ENCODE peak calls at places on chromosome 16, in five cellular contexts. N is lower lobe of right lung, B is neural progenitor cell, M is GM12865, P is hepatocyte. Q is an unnamed sample.

GRCh38 chr16:68843482-68844210 is at the start of gene TANGO6:
- DNase-seq in B (peak; percentile 92), P (peak; percentile 90), M (peak; percentile 92), N (peak; percentile 91), Q (peak; percentile 93)

GRCh38 chr16:46891910-46892309 is 7.7 kb downstream of the GPT2 start:
- DNase-seq in N (no peak), B (no peak), P (no peak), M (no peak), Q (no peak)

GRCh38 chr16:74973304-74973703 is 11.6 kb downstream of the WDR59 start:
- DNase-seq in M (no peak), B (no peak), P (no peak), N (no peak), Q (no peak)

GRCh38 chr16:71933913-71934696 is 38.8 kb downstream of the IST1 start:
- DNase-seq in N (no peak), B (peak; percentile 61), M (no peak), P (peak; percentile 32), Q (no peak)

GRCh38 chr16:5451641-5452040 is 354.0 kb upstream of the EEF2KMT start:
- DNase-seq in B (no peak), M (no peak), N (no peak), P (no peak), Q (no peak)

GRCh38 chr16:22641030-22641671 is 130.5 kb downstream of the NPIPB5 start:
- DNase-seq in B (peak; percentile 73), P (peak; percentile 49), N (no peak), M (peak; percentile 29), Q (no peak)

GRCh38 chr16:88809068-88809675 is 2.6 kb downstream of the APRT start:
- DNase-seq in P (no peak), N (no peak), M (peak; percentile 28), B (no peak), Q (no peak)

GRCh38 chr16:88569614-88569984 is 604 bp upstream of the ZC3H18 start:
- DNase-seq in B (peak; percentile 47), N (peak; percentile 60), P (peak; percentile 40), M (no peak), Q (no peak)

GRCh38 chr16:67241008-67241900 is 6.0 kb downstream of the FHOD1 start:
- DNase-seq in N (peak; percentile 90), B (no peak), P (peak; percentile 68), M (no peak), Q (no peak)

GRCh38 chr16:4496305-4496704 is 20.1 kb downstream of the HMOX2 start:
- DNase-seq in M (peak; percentile 36), B (no peak), P (no peak), N (no peak), Q (no peak)

GRCh38 chr16:52090080-52090479 is 456.9 kb downstream of the TOX3 start:
- DNase-seq in P (no peak), B (no peak), M (no peak), N (no peak), Q (no peak)

GRCh38 chr16:18068477-18068876 is 268.1 kb downstream of the NPIPA8 start:
- DNase-seq in P (no peak), B (no peak), M (no peak), N (no peak), Q (no peak)

GRCh38 chr16:9256196-9256595 is 164.8 kb downstream of the HAPSTR1 start:
- DNase-seq in B (peak; percentile 68), M (peak; percentile 63), N (peak; percentile 54), P (peak; percentile 46), Q (peak; percentile 53)

GRCh38 chr16:8299635-8300034 is 290.7 kb downstream of the TMEM114 start:
- DNase-seq in M (no peak), B (no peak), N (no peak), P (no peak), Q (no peak)

GRCh38 chr16:46908540-46909372 is 24.6 kb downstream of the GPT2 start:
- DNase-seq in B (peak; percentile 90), M (peak; percentile 73), N (no peak), P (peak; percentile 79), Q (peak; percentile 69)

GRCh38 chr16:53785044-53785443 is 81.1 kb downstream of the FTO start:
- DNase-seq in M (no peak), B (no peak), P (no peak), N (no peak), Q (no peak)

GRCh38 chr16:8887952-8888560 is 5.9 kb downstream of the LITAFD start:
- DNase-seq in P (peak; percentile 45), B (no peak), N (peak; percentile 48), M (no peak), Q (no peak)

GRCh38 chr16:11312718-11313492 is 31.8 kb upstream of the PRM1 start:
- DNase-seq in N (no peak), B (no peak), M (no peak), P (peak; percentile 59), Q (no peak)

GRCh38 chr16:15044286-15044685 is 11.6 kb downstream of the NTAN1 start:
- DNase-seq in B (no peak), M (no peak), N (peak; percentile 19), P (no peak), Q (no peak)

GRCh38 chr16:4403133-4403949 is 13.1 kb downstream of the CORO7 start:
- DNase-seq in B (no peak), N (peak; percentile 48), M (no peak), P (no peak), Q (no peak)

GRCh38 chr16:77962689-77963088 is 59.7 kb upstream of the CLEC3A start:
- DNase-seq in M (no peak), N (no peak), P (no peak), B (no peak), Q (no peak)

GRCh38 chr16:1377406-1378010 is 25.8 kb downstream of the GNPTG start:
- DNase-seq in N (no peak), P (no peak), M (no peak), B (no peak), Q (no peak)

GRCh38 chr16:21703589-21704174 is 39.9 kb downstream of the OTOA start:
- DNase-seq in P (no peak), B (no peak), M (peak; percentile 45), N (no peak), Q (peak; percentile 43)

GRCh38 chr16:87383522-87384161 is at the start of gene FBXO31:
- DNase-seq in M (peak; percentile 96), N (peak; percentile 88), P (peak; percentile 94), B (peak; percentile 94), Q (peak; percentile 90)

GRCh38 chr16:55542459-55543082 is 23.9 kb upstream of the CAPNS2 start:
- DNase-seq in M (no peak), B (no peak), P (no peak), N (no peak), Q (no peak)

GRCh38 chr16:49281843-49282642 is 405 bp upstream of the CBLN1 start:
- DNase-seq in N (peak; percentile 89), M (peak; percentile 91), B (peak; percentile 99), P (peak; percentile 95), Q (peak; percentile 91)
- TF ChIP-seq CTCF in N (no peak), M (peak; percentile 36), B (peak; percentile 67), P (peak; percentile 38), Q (no peak)

DNA sequence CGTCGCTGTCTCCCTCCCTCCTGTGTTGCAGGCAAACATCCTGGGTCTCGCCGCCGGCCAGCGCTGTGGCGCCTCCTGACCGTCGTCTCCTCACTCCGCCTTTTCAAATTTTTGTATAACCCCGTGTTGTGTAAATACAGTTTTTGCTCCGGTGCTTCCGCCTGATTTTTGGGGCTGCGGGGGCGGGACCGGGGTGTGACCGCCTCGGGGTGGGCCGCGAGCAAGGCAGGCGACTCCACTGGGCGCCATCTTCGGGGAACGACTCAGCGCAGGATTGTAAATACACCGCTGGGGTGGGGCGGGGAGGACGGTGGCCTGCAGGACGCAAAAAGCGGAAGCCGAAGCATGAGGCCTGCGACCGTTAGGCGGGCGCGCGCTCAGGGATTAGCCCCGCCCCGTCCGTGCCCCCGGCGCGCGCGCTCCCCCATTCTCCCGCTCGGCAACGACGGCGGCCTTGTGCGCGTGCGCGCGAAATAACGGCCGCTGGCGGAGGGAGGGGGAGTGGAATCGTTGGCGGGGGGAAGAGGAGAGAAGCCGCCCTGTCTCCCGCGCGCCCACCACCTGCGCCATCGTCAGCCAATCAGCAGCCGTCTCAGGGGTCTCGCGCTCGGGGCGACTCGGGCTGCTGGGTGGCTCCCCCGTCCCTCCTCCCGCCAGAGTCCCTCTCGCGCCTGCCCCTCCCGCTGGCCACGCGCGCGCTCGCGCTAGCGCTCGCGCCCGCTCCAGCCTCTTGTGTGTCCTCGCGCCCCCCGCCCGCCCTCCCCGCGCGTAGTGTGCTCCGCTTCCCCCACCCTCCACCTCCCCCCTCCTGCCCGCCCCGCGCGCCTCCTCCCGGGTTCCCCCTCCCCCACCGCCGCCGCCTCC is 865 bp upstream of the MAZ start:
- DNase-seq in B (peak; percentile 98), N (peak; percentile 99), M (peak; percentile 99), P (peak; percentile 98), Q (peak; percentile 94)
- TF ChIP-seq CTCF in B (peak; percentile 20), N (no peak), M (no peak), P (no peak), Q (no peak)

GRCh38 chr16:25135239-25135878 is 23.8 kb downstream of the LCMT1 start:
- DNase-seq in B (no peak), N (no peak), P (no peak), M (no peak), Q (no peak)
- TF ChIP-seq CTCF in B (no peak), N (no peak), P (peak; percentile 26), M (no peak), Q (no peak)

GRCh38 chr16:50747206-50747956 is 5.5 kb downstream of the CYLD start:
- DNase-seq in M (peak; percentile 66), P (no peak), N (no peak), B (no peak), Q (no peak)
- TF ChIP-seq CTCF in M (peak; percentile 34), P (peak; percentile 51), N (peak; percentile 32), B (peak; percentile 44), Q (peak; percentile 20)

GRCh38 chr16:30430428-30430970 is 669 bp upstream of the DCTPP1 start:
- DNase-seq in B (no peak), P (no peak), N (peak; percentile 51), M (no peak), Q (no peak)
- TF ChIP-seq CTCF in B (peak; percentile 10), P (no peak), N (no peak), M (no peak), Q (no peak)

DNA sequence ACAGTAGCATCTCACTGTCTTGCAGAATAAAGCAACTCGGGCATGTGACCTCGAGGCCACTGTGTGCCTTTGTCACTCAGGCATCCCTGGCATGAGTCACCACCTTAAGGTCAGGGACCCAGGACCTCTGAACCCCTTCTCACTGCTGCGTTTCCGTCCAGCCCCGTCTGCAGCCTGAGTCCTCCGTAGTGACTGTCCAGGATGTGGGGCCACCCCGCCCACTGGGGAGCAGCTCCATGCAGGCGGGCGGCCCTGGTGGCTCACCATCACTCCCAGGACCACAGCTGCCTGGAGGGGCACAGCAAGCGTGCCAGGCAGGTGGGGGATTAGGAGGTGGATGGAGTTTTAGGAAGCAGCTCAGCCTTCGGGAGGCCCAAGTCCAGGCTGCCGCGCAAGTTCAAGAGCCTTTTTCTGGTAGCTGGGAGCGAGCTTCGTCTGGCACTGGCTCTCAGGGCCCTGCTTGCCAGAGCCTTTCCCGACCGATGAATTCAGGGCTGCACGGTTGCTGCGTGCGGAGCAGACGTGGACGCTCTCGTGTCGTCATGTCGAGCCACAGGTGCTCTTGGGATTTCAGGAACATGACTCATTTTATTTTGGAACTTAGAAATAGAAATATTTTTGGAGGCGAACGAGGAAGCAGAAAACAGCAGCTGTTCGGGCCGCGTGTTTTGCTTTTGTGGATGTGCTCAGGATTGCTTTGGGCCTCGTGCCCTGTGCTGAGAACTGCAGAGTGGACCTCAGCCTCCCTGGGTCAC is 16.9 kb downstream of the KCTD5 start:
- DNase-seq in M (no peak), B (no peak), P (no peak), N (no peak), Q (no peak)
- TF ChIP-seq CTCF in M (no peak), B (no peak), P (no peak), N (no peak), Q (no peak)

GRCh38 chr16:72963921-72964320 is 84.0 kb downstream of the ZFHX3 start:
- DNase-seq in N (no peak), M (no peak), B (peak; percentile 46), P (no peak), Q (no peak)
- TF ChIP-seq CTCF in N (no peak), M (no peak), B (no peak), P (no peak), Q (no peak)

GRCh38 chr16:12499032-12499735 is 304.5 kb downstream of the CPPED1 start:
- DNase-seq in P (no peak), B (no peak), N (no peak), M (no peak), Q (no peak)
- TF ChIP-seq CTCF in P (no peak), B (no peak), N (no peak), M (no peak), Q (no peak)